ENCODE peak calls at places on chromosomes 5 and 9, in five cellular contexts. R, C, E, I and H are unnamed samples.

GRCh38 chr5:125290935-125291334 is 544.5 kb upstream of the ZNF608 start:
- DNase-seq in R (no peak), C (no peak), E (no peak), I (no peak), H (no peak)

GRCh38 chr9:85258823-85259370 is 482.9 kb downstream of the AGTPBP1 start:
- DNase-seq in R (no peak), C (peak; percentile 61), E (no peak), I (no peak), H (peak; percentile 17)

GRCh38 chr9:98913044-98913443 is 30.7 kb upstream of the COL15A1 start:
- DNase-seq in R (no peak), C (no peak), E (no peak), I (no peak), H (no peak)

GRCh38 chr9:129289883-129290282 is 111.8 kb upstream of the IER5L start:
- DNase-seq in R (no peak), C (no peak), E (peak; percentile 4), I (peak; percentile 14), H (no peak)

GRCh38 chr9:2849943-2850342 is 6.0 kb upstream of the PUM3 start:
- DNase-seq in R (no peak), C (no peak), E (no peak), I (no peak), H (no peak)

GRCh38 chr5:78586251-78586650 is 62.3 kb downstream of the LHFPL2 start:
- DNase-seq in R (no peak), C (peak; percentile 35), E (no peak), I (peak; percentile 54), H (no peak)

GRCh38 chr5:59789197-59789596 is 104.3 kb downstream of the PDE4D start:
- DNase-seq in R (no peak), C (no peak), E (no peak), I (no peak), H (no peak)

GRCh38 chr5:61229416-61229815 is 67.1 kb upstream of the SMIM15 start:
- DNase-seq in R (no peak), C (no peak), E (no peak), I (no peak), H (peak; percentile 5)

GRCh38 chr5:66744040-66744439 is 147.8 kb downstream of the MAST4 start:
- DNase-seq in R (no peak), C (peak; percentile 40), E (no peak), I (no peak), H (no peak)

GRCh38 chr5:150649828-150650712 is 9.6 kb downstream of the SYNPO start:
- DNase-seq in R (no peak), C (no peak), E (no peak), I (peak; percentile 24), H (no peak)

GRCh38 chr9:70061776-70062175 is 18.1 kb downstream of the MAMDC2 start:
- DNase-seq in R (no peak), C (no peak), E (no peak), I (no peak), H (no peak)

GRCh38 chr5:71907001-71907564 is 188.0 kb downstream of the CARTPT start:
- DNase-seq in R (no peak), C (no peak), E (no peak), I (no peak), H (no peak)

GRCh38 chr5:170484459-170484831 is 19.4 kb upstream of the KCNIP1 start:
- DNase-seq in R (no peak), C (no peak), E (no peak), I (no peak), H (no peak)

GRCh38 chr5:77356740-77357139 is 135.4 kb downstream of the WDR41 start:
- DNase-seq in R (no peak), C (no peak), E (no peak), I (no peak), H (peak; percentile 65)

GRCh38 chr9:86639899-86640379 is 285.7 kb upstream of the TUT7 start:
- DNase-seq in R (no peak), C (no peak), E (peak; percentile 50), I (no peak), H (no peak)

GRCh38 chr9:504921-505821 is 290.5 kb downstream of the DOCK8 start:
- DNase-seq in R (no peak), C (no peak), E (peak; percentile 55), I (peak; percentile 34), H (peak; percentile 20)

GRCh38 chr5:52560366-52560765 is 227.3 kb upstream of the ITGA1 start:
- DNase-seq in R (no peak), C (peak; percentile 80), E (no peak), I (no peak), H (no peak)

GRCh38 chr9:93154293-93154903 is 20.3 kb upstream of the NINJ1 start:
- DNase-seq in R (no peak), C (peak; percentile 67), E (no peak), I (no peak), H (no peak)

GRCh38 chr5:115770466-115770865 is 46.0 kb downstream of the CDO1 start:
- DNase-seq in R (no peak), C (peak; percentile 16), E (no peak), I (no peak), H (peak; percentile 4)

GRCh38 chr5:45697211-45697610 is 1.0 kb upstream of the HCN1 start:
- DNase-seq in R (no peak), C (peak; percentile 89), E (no peak), I (no peak), H (no peak)

GRCh38 chr5:140309706-140310249 is 6.9 kb upstream of the PFDN1 start:
- DNase-seq in R (no peak), C (no peak), E (no peak), I (no peak), H (no peak)

GRCh38 chr5:71637133-71637532 is 50.0 kb downstream of the MCCC2 start:
- DNase-seq in R (no peak), C (no peak), E (no peak), I (no peak), H (no peak)

GRCh38 chr5:54738118-54738972 is 220.8 kb downstream of the SNX18 start:
- DNase-seq in R (no peak), C (no peak), E (peak; percentile 76), I (peak; percentile 81), H (no peak)

GRCh38 chr5:146507428-146507827 is 8.6 kb downstream of the GPR151 start:
- DNase-seq in R (no peak), C (no peak), E (no peak), I (no peak), H (no peak)

GRCh38 chr5:164637931-164638521 is 1132.6 kb downstream of the MAT2B start:
- DNase-seq in R (no peak), C (no peak), E (no peak), I (no peak), H (no peak)

GRCh38 chr5:3364941-3365340 is 230.7 kb upstream of the IRX1 start:
- DNase-seq in R (no peak), C (no peak), E (no peak), I (no peak), H (no peak)

GRCh38 chr5:69046375-69046957 is 47.3 kb upstream of the SLC30A5 start:
- DNase-seq in R (no peak), C (no peak), E (no peak), I (no peak), H (no peak)

GRCh38 chr5:761854-762685 is 22.5 kb downstream of the ZDHHC11B start:
- DNase-seq in R (no peak), C (no peak), E (peak; percentile 93), I (peak; percentile 93), H (no peak)

GRCh38 chr5:112570708-112571448 is 151.8 kb upstream of the EPB41L4A start:
- DNase-seq in R (no peak), C (no peak), E (no peak), I (no peak), H (no peak)

GRCh38 chr5:180850434-180851078 is 10.5 kb downstream of the ZFP62 start:
- DNase-seq in R (no peak), C (no peak), E (no peak), I (no peak), H (no peak)
- H3K36me3 ChIP-seq in R (peaks cover 32% of the 10 kb centered on the region), C (peaks cover 68% of the 10 kb centered on the region), E (peaks cover 28% of the 10 kb centered on the region), I (peaks cover 8% of the 10 kb centered on the region), H (peaks cover 20% of the 10 kb centered on the region)

DNA sequence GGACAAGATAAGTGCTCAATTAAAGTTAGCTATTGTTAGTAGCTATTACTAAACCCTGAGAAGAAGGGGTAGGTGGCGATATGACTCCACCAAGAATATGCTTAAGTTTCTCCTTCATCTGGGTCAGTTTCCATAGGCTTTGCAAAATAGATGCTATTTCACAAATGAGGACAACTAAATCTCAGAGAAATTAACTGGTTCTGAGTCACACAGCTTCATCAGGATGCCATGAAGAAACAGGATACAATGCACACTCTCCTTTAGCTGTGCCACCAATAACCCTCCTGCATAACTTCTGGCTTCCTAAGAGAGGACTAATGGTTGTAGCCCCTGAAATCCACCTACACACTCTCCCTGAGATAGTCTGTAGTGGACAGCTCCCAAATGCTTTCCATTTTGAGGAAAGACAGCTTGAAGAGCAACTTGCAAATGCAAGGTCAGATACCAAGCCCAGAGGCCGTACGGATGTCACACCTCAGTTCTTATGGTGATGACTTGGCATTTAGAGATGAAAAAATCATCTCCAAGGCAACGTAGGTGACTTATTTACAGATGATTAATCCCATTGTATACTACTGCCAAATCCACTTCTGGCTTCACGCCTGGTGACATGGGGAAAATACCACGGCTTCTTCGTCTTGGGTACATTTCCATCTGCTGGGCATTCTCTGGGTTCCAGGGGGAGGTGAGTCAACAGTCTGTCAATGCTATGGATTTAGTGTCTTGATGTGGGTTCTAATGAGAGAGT is 251.4 kb upstream of the IL12B start:
- DNase-seq in R (no peak), C (no peak), E (no peak), I (peak; percentile 36), H (no peak)
- TF ChIP-seq CTCF in R (no peak), C (no peak), E (no peak), I (no peak), H (no peak)

GRCh38 chr9:89869774-89870173 is 265.0 kb downstream of the GADD45G start:
- DNase-seq in R (no peak), C (no peak), E (peak; percentile 16), I (peak; percentile 2), H (no peak)

GRCh38 chr9:89872426-89872912 is 267.7 kb downstream of the GADD45G start:
- DNase-seq in R (no peak), C (no peak), E (no peak), I (peak; percentile 4), H (no peak)

GRCh38 chr9:89868100-89868499 is 263.3 kb downstream of the GADD45G start:
- DNase-seq in R (no peak), C (no peak), E (no peak), I (no peak), H (no peak)

GRCh38 chr9:89871871-89872331 is 267.1 kb downstream of the GADD45G start:
- DNase-seq in R (no peak), C (no peak), E (peak; percentile 36), I (peak; percentile 27), H (no peak)

GRCh38 chr9:89870207-89870606 is 265.4 kb downstream of the GADD45G start:
- DNase-seq in R (no peak), C (no peak), E (peak; percentile 3), I (peak; percentile 4), H (no peak)
- H3K36me3 ChIP-seq in R (no peaks in the 10 kb centered on the region), C (no peaks in the 10 kb centered on the region), E (no peaks in the 10 kb centered on the region), I (no peaks in the 10 kb centered on the region), H (no peaks in the 10 kb centered on the region)

DNA sequence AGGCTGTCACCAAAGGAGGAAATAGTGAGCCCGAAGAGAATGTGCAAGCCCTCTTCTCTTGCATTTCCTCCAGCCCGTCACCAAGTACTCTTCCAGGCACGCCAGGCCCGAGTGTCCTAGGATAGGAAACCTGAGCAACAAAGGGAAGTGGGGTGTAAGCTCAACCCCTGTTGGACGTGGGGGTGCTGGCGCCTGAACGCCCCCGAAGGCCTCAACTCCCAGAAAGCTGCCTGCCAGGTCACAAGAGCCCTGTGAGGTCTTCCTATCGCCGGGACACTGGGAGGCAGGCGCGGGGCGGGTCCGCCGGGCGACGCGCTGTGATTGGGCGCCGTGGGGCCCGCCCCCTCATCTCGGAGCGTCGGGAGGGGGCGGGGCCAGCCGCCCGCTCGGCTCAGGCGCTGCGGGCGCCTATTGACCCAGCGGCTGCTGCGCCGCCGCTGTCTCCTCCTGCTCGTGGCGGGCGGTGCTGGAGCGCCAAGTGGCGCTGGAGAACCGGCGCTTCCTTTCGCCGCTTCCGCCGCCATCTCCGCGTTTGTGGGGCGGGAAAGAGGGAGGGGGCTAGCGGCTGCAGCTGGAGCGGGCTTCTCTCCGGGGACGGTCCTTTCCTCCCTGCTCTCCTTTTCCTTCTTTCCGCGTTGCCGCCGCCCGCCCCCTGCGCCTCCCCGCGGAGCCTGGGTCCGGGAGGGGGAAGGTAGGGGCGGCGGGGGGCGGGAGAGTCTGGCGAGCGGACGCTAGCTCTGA is 558 bp upstream of the MAN2A1 start:
- DNase-seq in R (peak; percentile 69), C (peak; percentile 95), E (peak; percentile 92), I (peak; percentile 91), H (peak; percentile 95)
- TF ChIP-seq CTCF in R (no peak), C (no peak), E (no peak), I (peak; percentile 28), H (no peak)